ENCODE peak calls at places on chromosome 15, in ten cellular contexts. One of them, this sample, is unnamed.
A peak's percentile ranks its signal among the peaks of the same experiment; 100 is the strongest.

GRCh38 chr15:92205255-92205739 is 188.4 kb upstream of the ST8SIA2 start:
- DNase-seq in bronchial epithelial cell: peak; percentile 7
- DNase-seq in progenitor cell of endocrine pancreas: no peak
- DNase-seq in ascending aorta: no peak
- DNase-seq in AG04449: no peak
- DNase-seq in fibroblast of lung: peak; percentile 1
- DNase-seq in coronary artery: no peak
- DNase-seq in GM12865: peak; percentile 1
- DNase-seq in B cell: no peak
- DNase-seq in lower leg skin: no peak
- DNase-seq in this sample: peak; percentile 20

GRCh38 chr15:85100186-85100937 is 118.7 kb downstream of the PDE8A start:
- DNase-seq in fibroblast of lung: peak; percentile 8
- DNase-seq in ascending aorta: no peak
- DNase-seq in AG04449: no peak
- DNase-seq in B cell: no peak
- DNase-seq in coronary artery: no peak
- DNase-seq in lower leg skin: no peak
- DNase-seq in progenitor cell of endocrine pancreas: no peak
- DNase-seq in GM12865: no peak
- DNase-seq in bronchial epithelial cell: no peak
- DNase-seq in this sample: peak; percentile 26

GRCh38 chr15:58736244-58736643 is 13.3 kb downstream of the ADAM10 start:
- DNase-seq in fibroblast of lung: no peak
- DNase-seq in bronchial epithelial cell: no peak
- DNase-seq in GM12865: no peak
- DNase-seq in progenitor cell of endocrine pancreas: no peak
- DNase-seq in lower leg skin: no peak
- DNase-seq in ascending aorta: no peak
- DNase-seq in AG04449: no peak
- DNase-seq in B cell: no peak
- DNase-seq in coronary artery: no peak
- DNase-seq in this sample: no peak

GRCh38 chr15:69159805-69160140 is 662 bp upstream of the GLCE start:
- DNase-seq in ascending aorta: no peak
- DNase-seq in bronchial epithelial cell: no peak
- DNase-seq in coronary artery: no peak
- DNase-seq in lower leg skin: no peak
- DNase-seq in fibroblast of lung: no peak
- DNase-seq in B cell: no peak
- DNase-seq in GM12865: no peak
- DNase-seq in AG04449: no peak
- DNase-seq in progenitor cell of endocrine pancreas: no peak
- DNase-seq in this sample: no peak

GRCh38 chr15:68614621-68615035 is 35.8 kb downstream of the CORO2B start:
- DNase-seq in lower leg skin: no peak
- DNase-seq in progenitor cell of endocrine pancreas: no peak
- DNase-seq in coronary artery: no peak
- DNase-seq in GM12865: no peak
- DNase-seq in B cell: no peak
- DNase-seq in bronchial epithelial cell: no peak
- DNase-seq in ascending aorta: no peak
- DNase-seq in fibroblast of lung: no peak
- DNase-seq in AG04449: no peak
- DNase-seq in this sample: no peak

GRCh38 chr15:78438595-78439285 is 724 bp downstream of the IREB2 start:
- DNase-seq in coronary artery: peak; percentile 72
- DNase-seq in lower leg skin: no peak
- DNase-seq in B cell: peak; percentile 44
- DNase-seq in GM12865: peak; percentile 41
- DNase-seq in fibroblast of lung: peak; percentile 52
- DNase-seq in AG04449: no peak
- DNase-seq in bronchial epithelial cell: peak; percentile 24
- DNase-seq in progenitor cell of endocrine pancreas: peak; percentile 12
- DNase-seq in ascending aorta: no peak
- DNase-seq in this sample: peak; percentile 24

GRCh38 chr15:40872791-40873526 is 1.1 kb downstream of the RHOV start:
- DNase-seq in GM12865: no peak
- DNase-seq in coronary artery: no peak
- DNase-seq in B cell: no peak
- DNase-seq in lower leg skin: no peak
- DNase-seq in AG04449: no peak
- DNase-seq in ascending aorta: no peak
- DNase-seq in fibroblast of lung: no peak
- DNase-seq in bronchial epithelial cell: no peak
- DNase-seq in progenitor cell of endocrine pancreas: no peak
- DNase-seq in this sample: no peak

GRCh38 chr15:40894689-40895308 is 549 bp downstream of the VPS18 start:
- DNase-seq in coronary artery: no peak
- DNase-seq in GM12865: peak; percentile 78
- DNase-seq in B cell: peak; percentile 64
- DNase-seq in progenitor cell of endocrine pancreas: peak; percentile 44
- DNase-seq in ascending aorta: no peak
- DNase-seq in bronchial epithelial cell: peak; percentile 67
- DNase-seq in lower leg skin: no peak
- DNase-seq in AG04449: no peak
- DNase-seq in fibroblast of lung: peak; percentile 76
- DNase-seq in this sample: peak; percentile 71

GRCh38 chr15:36177590-36178281 is 401.7 kb upstream of the CDIN1 start:
- DNase-seq in lower leg skin: no peak
- DNase-seq in ascending aorta: no peak
- DNase-seq in AG04449: no peak
- DNase-seq in fibroblast of lung: peak; percentile 8
- DNase-seq in progenitor cell of endocrine pancreas: no peak
- DNase-seq in coronary artery: no peak
- DNase-seq in B cell: no peak
- DNase-seq in bronchial epithelial cell: peak; percentile 35
- DNase-seq in GM12865: no peak
- DNase-seq in this sample: peak; percentile 31

GRCh38 chr15:51575775-51576174 is 46.8 kb downstream of the DMXL2 start:
- DNase-seq in ascending aorta: no peak
- DNase-seq in AG04449: no peak
- DNase-seq in progenitor cell of endocrine pancreas: no peak
- DNase-seq in coronary artery: no peak
- DNase-seq in B cell: no peak
- DNase-seq in GM12865: no peak
- DNase-seq in bronchial epithelial cell: no peak
- DNase-seq in lower leg skin: no peak
- DNase-seq in fibroblast of lung: no peak
- DNase-seq in this sample: no peak

GRCh38 chr15:96162322-96162721 is 168.2 kb upstream of the NR2F2 start:
- DNase-seq in bronchial epithelial cell: no peak
- DNase-seq in GM12865: no peak
- DNase-seq in progenitor cell of endocrine pancreas: no peak
- DNase-seq in B cell: no peak
- DNase-seq in coronary artery: no peak
- DNase-seq in lower leg skin: no peak
- DNase-seq in fibroblast of lung: no peak
- DNase-seq in ascending aorta: no peak
- DNase-seq in AG04449: no peak
- DNase-seq in this sample: no peak

GRCh38 chr15:33720952-33721351 is 247.3 kb upstream of the CHRM5 start:
- DNase-seq in progenitor cell of endocrine pancreas: no peak
- DNase-seq in coronary artery: no peak
- DNase-seq in GM12865: no peak
- DNase-seq in ascending aorta: no peak
- DNase-seq in AG04449: no peak
- DNase-seq in fibroblast of lung: peak; percentile 84
- DNase-seq in B cell: no peak
- DNase-seq in lower leg skin: no peak
- DNase-seq in bronchial epithelial cell: peak; percentile 88
- DNase-seq in this sample: peak; percentile 77

GRCh38 chr15:39685999-39686613 is 96.5 kb downstream of the FSIP1 start:
- DNase-seq in AG04449: no peak
- DNase-seq in progenitor cell of endocrine pancreas: peak; percentile 18
- DNase-seq in GM12865: peak; percentile 63
- DNase-seq in bronchial epithelial cell: peak; percentile 52
- DNase-seq in B cell: no peak
- DNase-seq in fibroblast of lung: peak; percentile 53
- DNase-seq in lower leg skin: peak; percentile 28
- DNase-seq in coronary artery: no peak
- DNase-seq in ascending aorta: no peak
- DNase-seq in this sample: peak; percentile 63

GRCh38 chr15:90603893-90604292 is 74.2 kb downstream of the CRTC3 start:
- DNase-seq in B cell: no peak
- DNase-seq in coronary artery: no peak
- DNase-seq in fibroblast of lung: no peak
- DNase-seq in AG04449: no peak
- DNase-seq in progenitor cell of endocrine pancreas: no peak
- DNase-seq in ascending aorta: no peak
- DNase-seq in bronchial epithelial cell: peak; percentile 15
- DNase-seq in lower leg skin: no peak
- DNase-seq in GM12865: peak; percentile 37
- DNase-seq in this sample: peak; percentile 27

GRCh38 chr15:97755726-97756125 is 204.8 kb upstream of the ARRDC4 start:
- DNase-seq in bronchial epithelial cell: no peak
- DNase-seq in lower leg skin: no peak
- DNase-seq in B cell: no peak
- DNase-seq in GM12865: no peak
- DNase-seq in AG04449: no peak
- DNase-seq in ascending aorta: no peak
- DNase-seq in progenitor cell of endocrine pancreas: no peak
- DNase-seq in coronary artery: no peak
- DNase-seq in fibroblast of lung: no peak
- DNase-seq in this sample: no peak

GRCh38 chr15:48250640-48251076 is 44.6 kb downstream of the SLC12A1 start:
- DNase-seq in GM12865: peak; percentile 80
- DNase-seq in ascending aorta: no peak
- DNase-seq in progenitor cell of endocrine pancreas: no peak
- DNase-seq in lower leg skin: no peak
- DNase-seq in fibroblast of lung: peak; percentile 81
- DNase-seq in coronary artery: no peak
- DNase-seq in AG04449: peak; percentile 40
- DNase-seq in bronchial epithelial cell: peak; percentile 71
- DNase-seq in B cell: no peak
- DNase-seq in this sample: peak; percentile 79

GRCh38 chr15:72936237-72936636 is 116.0 kb upstream of the NEO1 start:
- DNase-seq in fibroblast of lung: no peak
- DNase-seq in progenitor cell of endocrine pancreas: no peak
- DNase-seq in GM12865: no peak
- DNase-seq in bronchial epithelial cell: no peak
- DNase-seq in B cell: no peak
- DNase-seq in lower leg skin: no peak
- DNase-seq in ascending aorta: no peak
- DNase-seq in AG04449: no peak
- DNase-seq in coronary artery: no peak
- DNase-seq in this sample: no peak

GRCh38 chr15:31440754-31441298 is 114.2 kb downstream of the KLF13 start:
- DNase-seq in GM12865: peak; percentile 39
- DNase-seq in fibroblast of lung: peak; percentile 50
- DNase-seq in B cell: no peak
- DNase-seq in lower leg skin: no peak
- DNase-seq in bronchial epithelial cell: no peak
- DNase-seq in ascending aorta: no peak
- DNase-seq in progenitor cell of endocrine pancreas: no peak
- DNase-seq in coronary artery: no peak
- DNase-seq in AG04449: no peak
- DNase-seq in this sample: no peak

GRCh38 chr15:55494927-55495326 is 13.1 kb downstream of the DNAAF4 start:
- DNase-seq in ascending aorta: no peak
- DNase-seq in coronary artery: no peak
- DNase-seq in AG04449: no peak
- DNase-seq in progenitor cell of endocrine pancreas: no peak
- DNase-seq in GM12865: peak; percentile 15
- DNase-seq in lower leg skin: no peak
- DNase-seq in fibroblast of lung: no peak
- DNase-seq in B cell: no peak
- DNase-seq in bronchial epithelial cell: peak; percentile 14
- DNase-seq in this sample: peak; percentile 8

DNA sequence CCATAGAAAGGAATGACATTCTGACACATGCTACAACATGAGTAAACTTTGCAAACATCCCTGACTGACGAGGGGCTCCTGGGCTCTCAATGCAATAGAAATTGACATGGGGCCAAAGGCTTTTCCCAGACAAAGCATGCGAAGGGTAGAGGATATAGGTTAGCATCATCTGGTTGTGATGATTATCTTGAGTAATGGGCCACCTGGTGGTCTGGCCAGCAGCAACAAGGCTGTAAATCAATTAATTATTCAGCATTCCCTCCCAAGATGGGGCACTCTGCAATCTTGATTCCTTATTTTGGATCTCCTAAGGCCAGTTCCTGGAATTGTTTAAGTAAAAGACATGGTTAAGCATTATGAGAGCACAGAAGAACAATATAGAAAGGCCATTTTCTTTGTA is 99.2 kb downstream of the AGBL1 start:
- DNase-seq in fibroblast of lung: no peak
- DNase-seq in progenitor cell of endocrine pancreas: no peak
- DNase-seq in ascending aorta: no peak
- DNase-seq in bronchial epithelial cell: no peak
- DNase-seq in coronary artery: no peak
- DNase-seq in lower leg skin: no peak
- DNase-seq in GM12865: no peak
- DNase-seq in AG04449: no peak
- DNase-seq in B cell: no peak
- DNase-seq in this sample: no peak
- TF ChIP-seq CTCF in fibroblast of lung: no peak
- TF ChIP-seq CTCF in progenitor cell of endocrine pancreas: peak; percentile 12
- TF ChIP-seq CTCF in ascending aorta: no peak
- TF ChIP-seq CTCF in bronchial epithelial cell: no peak
- TF ChIP-seq CTCF in coronary artery: no peak
- TF ChIP-seq CTCF in lower leg skin: no peak
- TF ChIP-seq CTCF in GM12865: no peak
- TF ChIP-seq CTCF in AG04449: no peak
- TF ChIP-seq CTCF in B cell: no peak
- TF ChIP-seq CTCF in this sample: no peak

GRCh38 chr15:98873441-98874218 is 134.0 kb downstream of the PGPEP1L start:
- DNase-seq in progenitor cell of endocrine pancreas: no peak
- DNase-seq in GM12865: peak; percentile 70
- DNase-seq in AG04449: no peak
- DNase-seq in B cell: no peak
- DNase-seq in ascending aorta: no peak
- DNase-seq in lower leg skin: no peak
- DNase-seq in fibroblast of lung: peak; percentile 95
- DNase-seq in coronary artery: no peak
- DNase-seq in bronchial epithelial cell: peak; percentile 89
- DNase-seq in this sample: peak; percentile 90
- TF ChIP-seq CTCF in progenitor cell of endocrine pancreas: no peak
- TF ChIP-seq CTCF in GM12865: no peak
- TF ChIP-seq CTCF in AG04449: no peak
- TF ChIP-seq CTCF in B cell: no peak
- TF ChIP-seq CTCF in ascending aorta: no peak
- TF ChIP-seq CTCF in lower leg skin: no peak
- TF ChIP-seq CTCF in fibroblast of lung: no peak
- TF ChIP-seq CTCF in coronary artery: no peak
- TF ChIP-seq CTCF in bronchial epithelial cell: no peak
- TF ChIP-seq CTCF in this sample: no peak

GRCh38 chr15:87477759-87478687 is 778.5 kb downstream of the NTRK3 start:
- DNase-seq in ascending aorta: peak; percentile 10
- DNase-seq in lower leg skin: peak; percentile 36
- DNase-seq in coronary artery: no peak
- DNase-seq in GM12865: no peak
- DNase-seq in bronchial epithelial cell: peak; percentile 57
- DNase-seq in progenitor cell of endocrine pancreas: no peak
- DNase-seq in B cell: no peak
- DNase-seq in AG04449: peak; percentile 46
- DNase-seq in fibroblast of lung: peak; percentile 90
- DNase-seq in this sample: peak; percentile 87
- TF ChIP-seq CTCF in ascending aorta: no peak
- TF ChIP-seq CTCF in lower leg skin: no peak
- TF ChIP-seq CTCF in coronary artery: no peak
- TF ChIP-seq CTCF in GM12865: no peak
- TF ChIP-seq CTCF in bronchial epithelial cell: no peak
- TF ChIP-seq CTCF in progenitor cell of endocrine pancreas: peak; percentile 43
- TF ChIP-seq CTCF in B cell: no peak
- TF ChIP-seq CTCF in AG04449: no peak
- TF ChIP-seq CTCF in fibroblast of lung: peak; percentile 27
- TF ChIP-seq CTCF in this sample: no peak

GRCh38 chr15:25268166-25268565 is 170.7 kb downstream of the UBE3A start:
- DNase-seq in lower leg skin: no peak
- DNase-seq in bronchial epithelial cell: peak; percentile 5
- DNase-seq in progenitor cell of endocrine pancreas: no peak
- DNase-seq in ascending aorta: no peak
- DNase-seq in B cell: no peak
- DNase-seq in AG04449: no peak
- DNase-seq in coronary artery: no peak
- DNase-seq in fibroblast of lung: no peak
- DNase-seq in GM12865: no peak
- DNase-seq in this sample: peak; percentile 8
- TF ChIP-seq CTCF in lower leg skin: no peak
- TF ChIP-seq CTCF in bronchial epithelial cell: peak; percentile 16
- TF ChIP-seq CTCF in progenitor cell of endocrine pancreas: peak; percentile 35
- TF ChIP-seq CTCF in ascending aorta: no peak
- TF ChIP-seq CTCF in B cell: no peak
- TF ChIP-seq CTCF in AG04449: no peak
- TF ChIP-seq CTCF in coronary artery: no peak
- TF ChIP-seq CTCF in fibroblast of lung: no peak
- TF ChIP-seq CTCF in GM12865: no peak
- TF ChIP-seq CTCF in this sample: peak; percentile 17